ENCODE peak calls at places on chromosomes 3 and 15, in six cellular contexts. H is lower lobe of right lung, J is stomach, W is gastrocnemius medialis, Y is adipocyte, G is cardiac muscle cell. F is an unnamed sample. For H3K4me1, the result is how much of the 10 kb centered on the place peaks cover.

GRCh38 chr3:149128856-149129255 is 582 bp upstream of the HPS3 start:
- DNase-seq in G (no peak), H (no peak), W (no peak), Y (peak), J (no peak), F (no peak)

GRCh38 chr15:90160781-90161727 is 40.1 kb upstream of the SEMA4B start:
- DNase-seq in W (no peak), H (peak), G (no peak), J (peak), Y (no peak), F (no peak)

GRCh38 chr3:17155951-17156350 is 271.2 kb downstream of the PLCL2 start:
- DNase-seq in Y (no peak), G (no peak), H (no peak), J (no peak), W (no peak), F (no peak)

GRCh38 chr3:11080492-11080891 is 73.8 kb upstream of the HRH1 start:
- DNase-seq in G (no peak), H (no peak), J (no peak), W (no peak), Y (peak), F (no peak)

GRCh38 chr3:62833538-62833937 is 41.7 kb downstream of the CADPS start:
- DNase-seq in W (no peak), H (no peak), J (no peak), Y (peak), G (no peak), F (no peak)

GRCh38 chr15:69852482-69853275 is 245.0 kb downstream of the TLE3 start:
- DNase-seq in G (peak), H (no peak), J (no peak), W (no peak), Y (peak), F (no peak)

GRCh38 chr3:131218196-131218595 is 163.4 kb upstream of the NUDT16 start:
- DNase-seq in Y (peak), H (no peak), G (peak), W (no peak), J (no peak), F (no peak)

GRCh38 chr3:28575748-28576589 is 227.3 kb upstream of the AZI2 start:
- DNase-seq in Y (peak), J (peak), W (no peak), G (peak), H (no peak), F (no peak)

GRCh38 chr15:40197434-40197833 is 36.6 kb downstream of the BUB1B start:
- DNase-seq in G (no peak), Y (no peak), J (no peak), W (no peak), H (no peak), F (no peak)

GRCh38 chr15:31390777-31391486 is 64.3 kb downstream of the KLF13 start:
- DNase-seq in G (no peak), W (no peak), J (no peak), Y (no peak), H (no peak), F (peak)

GRCh38 chr3:86856711-86857110 is 134.2 kb downstream of the VGLL3 start:
- DNase-seq in Y (no peak), J (no peak), G (no peak), H (no peak), W (no peak), F (no peak)

GRCh38 chr15:42118650-42119531 is 24.5 kb upstream of the PLA2G4D start:
- DNase-seq in G (peak), W (no peak), H (no peak), J (peak), Y (no peak), F (no peak)

GRCh38 chr3:58184309-58184981 is 26.3 kb downstream of the DNASE1L3 start:
- DNase-seq in W (no peak), H (no peak), Y (no peak), J (no peak), G (no peak), F (no peak)

GRCh38 chr3:99637381-99638111 is 848 bp upstream of the COL8A1 start:
- DNase-seq in Y (peak), J (no peak), G (peak), W (no peak), H (no peak), F (peak)

GRCh38 chr3:79204351-79204750 is 563.4 kb downstream of the ROBO1 start:
- DNase-seq in W (no peak), J (no peak), H (no peak), G (no peak), Y (no peak), F (no peak)

GRCh38 chr15:71443538-71443937 is 328.3 kb downstream of the THSD4 start:
- DNase-seq in G (peak), Y (peak), W (no peak), J (peak), H (peak), F (peak)

GRCh38 chr3:109325109-109325508 is 8.8 kb upstream of the DPPA2 start:
- DNase-seq in W (no peak), Y (no peak), J (no peak), G (no peak), H (no peak), F (no peak)

GRCh38 chr3:180375831-180376230 is 226.1 kb upstream of the TTC14 start:
- DNase-seq in W (no peak), J (no peak), H (no peak), Y (no peak), G (no peak), F (no peak)

GRCh38 chr3:146125946-146126345 is 35.0 kb downstream of the PLOD2 start:
- DNase-seq in Y (peak), H (no peak), G (peak), W (no peak), J (no peak), F (no peak)

GRCh38 chr3:97815149-97815917 is 6.5 kb upstream of the CRYBG3 start:
- DNase-seq in H (no peak), G (no peak), W (no peak), J (no peak), Y (no peak), F (no peak)

GRCh38 chr3:177358968-177359600 is 161.8 kb upstream of the TBL1XR1 start:
- DNase-seq in G (peak), H (peak), W (no peak), J (peak), Y (no peak), F (no peak)

GRCh38 chr3:63390831-63391230 is 112.7 kb downstream of the SYNPR start:
- DNase-seq in Y (no peak), W (no peak), H (no peak), J (no peak), G (no peak), F (no peak)

GRCh38 chr3:143207338-143207961 is 87.9 kb downstream of the CHST2 start:
- DNase-seq in Y (peak), G (peak), W (no peak), J (no peak), H (no peak), F (no peak)

GRCh38 chr3:161254861-161255260 is 33.8 kb downstream of the NMD3 start:
- DNase-seq in W (no peak), J (no peak), G (no peak), H (no peak), Y (no peak), F (no peak)

GRCh38 chr3:161558256-161558655 is 61.6 kb downstream of the OTOL1 start:
- DNase-seq in G (no peak), W (no peak), Y (no peak), H (peak), J (no peak), F (no peak)

GRCh38 chr3:98343647-98344507 is 9.8 kb upstream of the OR5K4 start:
- DNase-seq in J (no peak), H (no peak), Y (peak), G (peak), W (no peak), F (no peak)

GRCh38 chr3:181738551-181738950 is 26.8 kb downstream of the SOX2 start:
- DNase-seq in H (no peak), Y (no peak), G (no peak), J (no peak), W (no peak), F (no peak)

GRCh38 chr3:148735597-148735996 is 37.9 kb downstream of the AGTR1 start:
- DNase-seq in W (no peak), J (no peak), H (no peak), G (no peak), Y (no peak), F (no peak)

GRCh38 chr3:158405507-158405906 is 165.5 kb upstream of the MLF1 start:
- DNase-seq in H (no peak), Y (no peak), J (no peak), G (no peak), W (no peak), F (no peak)

GRCh38 chr3:143235614-143236204 is 116.1 kb downstream of the CHST2 start:
- DNase-seq in W (no peak), Y (no peak), G (no peak), H (no peak), J (no peak), F (no peak)

GRCh38 chr3:156976933-156977332 is 150.8 kb downstream of the LEKR1 start:
- DNase-seq in J (no peak), W (no peak), Y (no peak), H (no peak), G (no peak), F (no peak)

GRCh38 chr15:57635300-57635944 is 43.7 kb downstream of the MYZAP start:
- DNase-seq in Y (no peak), G (peak), W (peak), H (no peak), J (peak), F (no peak)

GRCh38 chr3:112651076-112651475 is 10.1 kb upstream of the CCDC80 start:
- DNase-seq in G (no peak), Y (no peak), W (no peak), J (no peak), H (no peak), F (no peak)

GRCh38 chr3:30011237-30011803 is 595.1 kb upstream of the TGFBR2 start:
- DNase-seq in J (no peak), G (no peak), Y (no peak), H (no peak), W (no peak), F (no peak)

DNA sequence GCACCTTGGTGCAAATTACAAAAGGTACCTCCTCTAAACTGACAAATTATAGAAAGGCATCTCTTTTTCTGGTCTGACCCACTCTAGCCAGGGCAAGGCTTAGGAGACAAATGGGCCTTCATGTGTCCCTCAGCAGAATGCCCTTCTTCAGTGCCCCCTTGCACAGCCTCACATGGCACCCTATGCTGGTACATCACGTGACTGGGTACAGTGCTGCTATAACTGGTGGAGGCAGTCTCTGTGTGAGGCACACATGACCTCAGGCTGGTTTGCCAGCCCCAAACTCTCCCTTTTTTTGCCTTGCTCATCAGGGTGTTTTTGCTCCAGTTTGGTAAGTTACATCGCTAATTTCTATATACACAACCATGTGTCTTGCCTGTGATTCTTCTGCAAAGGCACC is 3.1 kb downstream of the CLEC3B start:
- DNase-seq in W (no peak), Y (no peak), J (no peak), H (no peak), G (no peak), F (no peak)
- H3K4me3 ChIP-seq in W (no peak), Y (peak), J (no peak), H (peak), G (no peak), F (no peak)

GRCh38 chr15:25799906-25800700 is 63.0 kb downstream of the ATP10A start:
- DNase-seq in J (no peak), Y (no peak), H (no peak), W (no peak), G (no peak), F (peak)
- H3K4me1 ChIP-seq in J (under half), Y (under half), H (under half), W (under half), G (under half), F (under half)

DNA sequence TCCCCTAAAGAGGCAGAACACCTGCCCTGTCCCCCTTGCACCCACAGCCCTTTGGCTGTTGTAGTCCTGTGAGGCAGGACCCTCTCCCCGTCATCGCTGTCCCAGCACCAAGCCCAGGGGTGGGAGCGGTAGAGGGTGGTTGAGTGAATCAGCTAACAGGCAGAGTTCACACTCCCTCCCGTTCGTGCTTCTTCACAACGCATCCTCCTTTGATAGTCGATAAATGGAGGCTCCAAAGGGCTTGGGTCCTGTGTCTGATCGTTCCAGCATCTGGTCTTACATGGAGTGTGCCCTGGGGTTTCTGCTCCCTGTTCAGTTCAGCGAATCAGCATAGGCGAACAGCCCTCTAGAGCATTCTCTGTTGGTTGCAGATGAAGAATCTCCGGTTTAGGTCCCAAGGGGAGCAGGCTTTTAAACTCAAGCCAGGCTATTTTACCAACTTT is 820 bp upstream of the HMCES start:
- DNase-seq in H (no peak), J (no peak), G (peak), Y (no peak), W (no peak), F (no peak)
- H3K4me3 ChIP-seq in H (peak), J (peak), G (no peak), Y (peak), W (peak), F (peak)

DNA sequence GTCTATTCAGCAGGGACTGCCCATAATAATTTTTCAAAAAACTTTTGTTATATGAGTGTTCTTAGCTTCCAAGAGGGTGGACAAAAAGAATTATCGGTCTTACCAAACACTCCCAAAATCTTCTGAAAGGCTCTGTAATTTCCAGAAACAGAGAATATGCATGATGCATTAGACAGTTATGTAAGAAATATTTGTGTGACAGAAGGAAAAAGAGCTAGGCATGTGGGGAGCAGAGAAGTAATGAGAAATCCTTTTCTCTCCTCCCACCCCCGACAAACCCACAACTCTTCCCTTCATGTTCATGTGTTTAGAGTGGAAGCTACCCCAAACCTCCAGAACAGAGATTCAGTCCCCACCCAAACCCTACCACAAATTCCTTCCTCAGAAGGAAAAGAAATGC is 86.8 kb downstream of the MYO5A start:
- DNase-seq in W (no peak), J (no peak), H (no peak), G (no peak), Y (peak), F (no peak)
- H3K4me1 ChIP-seq in W (half or more), J (under half), H (under half), G (under half), Y (under half), F (under half)

GRCh38 chr15:95304116-95304873 is 1026.2 kb upstream of the NR2F2 start:
- DNase-seq in Y (no peak), J (no peak), G (peak), H (no peak), W (no peak), F (no peak)
- H3K4me3 ChIP-seq in Y (peak), J (no peak), G (no peak), H (no peak), W (no peak), F (no peak)

GRCh38 chr15:38671675-38672141 is 107.1 kb upstream of the RASGRP1 start:
- DNase-seq in G (no peak), H (no peak), Y (no peak), J (no peak), W (no peak), F (no peak)
- H3K4me1 ChIP-seq in G (under half), H (under half), Y (under half), J (under half), W (under half), F (under half)

GRCh38 chr15:37550360-37551024 is 383.9 kb upstream of the TMCO5A start:
- DNase-seq in H (peak), Y (no peak), J (no peak), W (no peak), G (no peak), F (no peak)
- H3K4me3 ChIP-seq in H (no peak), Y (no peak), J (no peak), W (no peak), G (no peak), F (no peak)

F was measured in right atrium auricular region.